ENCODE peak calls at places on chromosomes 2 and 18, in five cellular contexts. H is WTC11, Z is H1, F is IMR-90, Y is A549. D is an unnamed sample.

GRCh38 chr2:30482025-30482424 is 35.0 kb downstream of the LCLAT1 start:
- DNase-seq in H (no peak), Z (no peak), F (no peak), Y (no peak), D (no peak)

GRCh38 chr2:171289336-171289735 is 128.6 kb upstream of the TLK1 start:
- DNase-seq in H (no peak), Z (no peak), F (no peak), Y (no peak), D (no peak)

GRCh38 chr2:152664725-152665124 is 52.5 kb downstream of the PRPF40A start:
- DNase-seq in H (no peak), Z (no peak), F (no peak), Y (no peak), D (no peak)

GRCh38 chr2:191240871-191241270 is 4.3 kb upstream of the MYO1B start:
- DNase-seq in H (no peak), Z (no peak), F (no peak), Y (no peak), D (no peak)

GRCh38 chr2:59236723-59237122 is 995.6 kb upstream of the FANCL start:
- DNase-seq in H (no peak), Z (no peak), F (no peak), Y (no peak), D (no peak)

GRCh38 chr2:213202006-213202405 is 50.6 kb upstream of the IKZF2 start:
- DNase-seq in H (no peak), Z (no peak), F (no peak), Y (no peak), D (no peak)

GRCh38 chr2:201130524-201131186 is 14.7 kb downstream of the CFLAR start:
- DNase-seq in H (no peak), Z (no peak), F (peak; percentile 91), Y (no peak), D (no peak)

GRCh38 chr2:27831279-27832050 is 58.7 kb downstream of the RBKS start:
- DNase-seq in H (no peak), Z (no peak), F (no peak), Y (no peak), D (no peak)

GRCh38 chr2:46073540-46074018 is 223.6 kb upstream of the EPAS1 start:
- DNase-seq in H (no peak), Z (no peak), F (peak; percentile 97), Y (peak; percentile 89), D (peak; percentile 74)

GRCh38 chr2:224890407-224890806 is 151.9 kb downstream of the DOCK10 start:
- DNase-seq in H (no peak), Z (no peak), F (peak; percentile 60), Y (no peak), D (no peak)

GRCh38 chr2:151669585-151670081 is 64.6 kb downstream of the NEB start:
- DNase-seq in H (no peak), Z (peak; percentile 21), F (no peak), Y (no peak), D (no peak)

GRCh38 chr2:146527166-146527565 is 1317.7 kb upstream of the ACVR2A start:
- DNase-seq in H (no peak), Z (no peak), F (peak; percentile 45), Y (no peak), D (no peak)

GRCh38 chr2:141820893-141821292 is 309.9 kb downstream of the LRP1B start:
- DNase-seq in H (no peak), Z (no peak), F (no peak), Y (no peak), D (no peak)

GRCh38 chr2:20352230-20353216 is 1.9 kb upstream of the PUM2 start:
- DNase-seq in H (no peak), Z (no peak), F (no peak), Y (no peak), D (peak; percentile 58)

GRCh38 chr2:102032368-102033027 is 40.7 kb downstream of the IL1R2 start:
- DNase-seq in H (no peak), Z (no peak), F (peak; percentile 60), Y (no peak), D (no peak)

GRCh38 chr2:14587119-14587518 is 45.4 kb upstream of the LRATD1 start:
- DNase-seq in H (no peak), Z (no peak), F (peak; percentile 10), Y (no peak), D (no peak)

DNA sequence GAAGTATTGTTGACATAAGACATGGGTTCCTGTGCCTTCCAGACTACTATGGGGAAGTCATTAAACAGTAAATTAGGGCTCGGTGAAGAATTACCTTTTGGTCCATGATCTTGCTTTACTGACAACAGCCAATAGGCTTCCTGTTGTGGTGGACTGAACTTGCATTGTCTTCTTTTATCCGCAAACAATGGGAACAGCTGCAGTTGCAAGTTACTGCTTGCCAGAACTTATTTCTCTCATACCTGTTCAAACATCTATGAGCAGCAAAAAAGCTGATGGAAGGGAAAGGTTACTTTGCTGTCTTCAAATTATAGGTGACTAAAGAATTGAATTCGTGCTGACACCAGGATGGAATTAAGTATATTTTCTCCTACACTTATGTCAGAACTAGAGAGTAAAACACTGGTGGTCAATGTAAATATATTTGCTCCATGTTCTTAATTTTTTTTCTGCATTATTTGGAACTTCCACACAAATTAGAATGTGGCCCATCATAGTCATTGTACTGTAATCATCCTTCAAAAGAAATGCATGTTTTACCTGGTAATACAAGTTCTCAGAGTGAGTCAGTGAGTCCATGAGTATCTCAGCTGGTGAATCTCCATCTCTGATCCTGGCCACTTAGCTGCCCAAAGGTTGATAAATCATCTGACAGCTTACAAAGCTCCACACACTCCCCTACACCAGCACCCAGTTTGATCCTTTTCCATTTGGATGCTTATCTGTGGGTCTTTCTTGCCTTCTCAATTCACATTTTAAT is 37.3 kb upstream of the RNF152 start:
- DNase-seq in H (no peak), Z (no peak), F (no peak), Y (no peak), D (no peak)
- TF ChIP-seq USF2 in H (no peak), Z (no peak), F (no peak), Y (no peak), D (no peak)

GRCh38 chr18:7789853-7790552 is 222.9 kb downstream of the PTPRM start:
- DNase-seq in H (peak; percentile 27), Z (peak; percentile 29), F (peak; percentile 55), Y (peak; percentile 33), D (peak; percentile 33)
- TF ChIP-seq USF2 in H (no peak), Z (no peak), F (no peak), Y (no peak), D (no peak)

GRCh38 chr2:207655000-207655399 is 29.8 kb upstream of the METTL21A start:
- DNase-seq in H (no peak), Z (no peak), F (no peak), Y (no peak), D (no peak)
- TF ChIP-seq USF2 in H (no peak), Z (no peak), F (no peak), Y (no peak), D (no peak)

DNA sequence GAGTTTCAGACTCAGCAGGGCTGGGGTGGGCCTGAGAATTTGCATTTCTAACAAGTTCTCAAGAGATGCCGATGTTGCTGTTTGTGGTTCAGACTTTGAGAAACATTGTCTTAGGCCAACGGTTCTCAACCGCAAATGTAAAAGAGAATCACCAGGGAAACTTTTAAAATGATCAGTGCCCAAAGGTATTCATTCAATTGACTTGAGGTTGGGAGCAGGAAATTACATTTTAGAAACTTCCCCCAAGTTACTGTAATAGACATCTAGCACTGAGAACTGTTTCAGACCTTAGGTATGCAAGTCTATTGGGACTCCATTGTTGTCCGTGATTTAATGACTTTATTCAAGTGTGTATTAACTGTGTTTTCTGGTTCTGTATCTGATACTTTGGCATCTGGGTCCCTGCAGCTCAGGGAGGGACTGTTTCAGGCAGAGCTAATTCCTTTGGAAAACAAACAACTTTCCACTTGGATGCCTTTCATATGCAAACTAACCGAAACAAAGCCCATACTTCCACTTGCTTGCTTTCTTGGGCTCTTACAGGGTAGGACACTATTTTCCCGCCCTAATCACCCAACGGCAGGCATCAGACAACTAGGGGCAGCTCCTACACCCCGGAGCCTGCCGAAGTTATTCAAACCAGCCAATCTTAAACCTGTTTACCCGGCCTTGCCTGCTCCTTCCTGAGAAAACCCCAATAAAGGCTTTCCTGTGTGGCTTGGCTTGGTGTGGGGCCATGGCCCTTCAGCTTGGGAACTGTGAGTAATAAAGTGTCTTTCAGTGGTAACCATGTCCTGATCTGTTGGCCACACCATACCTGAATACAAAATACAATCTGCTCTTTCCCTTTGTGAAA is 97.6 kb downstream of the POLE4 start:
- DNase-seq in H (peak; percentile 61), Z (peak; percentile 62), F (peak; percentile 38), Y (no peak), D (no peak)
- TF ChIP-seq USF2 in H (no peak), Z (no peak), F (no peak), Y (no peak), D (no peak)

GRCh38 chr2:239809391-239809790 is 215.8 kb downstream of the NDUFA10 start:
- DNase-seq in H (peak; percentile 6), Z (no peak), F (no peak), Y (no peak), D (no peak)

GRCh38 chr2:239814136-239814916 is 210.8 kb downstream of the NDUFA10 start:
- DNase-seq in H (peak; percentile 7), Z (no peak), F (no peak), Y (no peak), D (no peak)

GRCh38 chr2:239813261-239814135 is 211.6 kb downstream of the NDUFA10 start:
- DNase-seq in H (peak; percentile 5), Z (no peak), F (no peak), Y (no peak), D (no peak)

GRCh38 chr2:239811001-239811798 is 213.9 kb downstream of the NDUFA10 start:
- DNase-seq in H (no peak), Z (no peak), F (no peak), Y (no peak), D (no peak)

DNA sequence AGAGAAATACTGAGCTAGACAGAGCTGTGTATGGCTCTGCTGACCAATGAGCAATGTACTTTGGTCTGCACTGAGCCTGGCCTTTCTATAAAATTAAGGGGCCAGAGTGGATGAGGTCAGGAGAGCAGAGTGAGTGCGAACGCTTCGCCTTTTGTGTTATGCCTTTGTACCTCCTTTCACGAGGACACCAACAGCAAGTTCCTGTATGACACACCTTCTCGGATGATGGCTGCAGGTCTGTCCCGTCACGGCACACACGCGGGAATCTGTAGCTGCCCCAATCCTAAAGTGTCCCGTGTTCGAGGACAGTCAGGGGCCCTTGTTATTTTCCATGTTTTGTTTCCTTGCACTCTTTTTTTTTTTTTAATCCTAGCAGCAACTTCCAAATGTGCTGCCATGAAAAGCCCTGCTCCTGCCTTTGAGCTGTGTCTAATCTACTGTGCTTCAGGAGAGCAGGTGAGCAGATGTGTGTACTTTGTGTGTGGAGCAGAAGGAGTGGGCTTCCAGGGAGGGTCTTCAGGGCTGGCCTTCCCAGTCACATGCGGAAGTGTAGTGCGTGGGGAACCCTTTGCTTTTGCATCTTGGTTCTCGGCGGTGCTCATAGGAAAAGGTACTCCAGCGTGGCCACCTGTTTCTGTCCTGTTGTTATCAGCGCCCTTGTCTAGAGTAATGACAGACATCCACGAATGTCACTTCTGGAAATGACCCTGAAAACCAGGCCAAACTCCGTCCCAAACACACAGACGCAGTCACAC is 213.2 kb downstream of the NDUFA10 start:
- DNase-seq in H (peak; percentile 5), Z (no peak), F (no peak), Y (no peak), D (no peak)
- TF ChIP-seq USF2 in H (no peak), Z (no peak), F (no peak), Y (no peak), D (no peak)

D was measured in SK-N-SH.